ENCODE peak calls at places on chromosomes 1 and 21, in four cellular contexts. U is neuronal stem cell; X is naive thymus-derived CD4-positive, alpha-beta T cell; P is heart left ventricle. I is an unnamed sample. For H3K9me3, the result is how much of the 10 kb centered on the place peaks cover.

GRCh38 chr1:98203461-98203860 is 282.6 kb upstream of the DPYD start:
- DNase-seq in U (no peak), X (no peak), P (no peak), I (no peak)

GRCh38 chr1:59150537-59151386 is 146.1 kb upstream of the FGGY start:
- DNase-seq in U (no peak), X (no peak), P (peak), I (no peak)

GRCh38 chr1:91827094-91828006 is 58.6 kb downstream of the TGFBR3 start:
- DNase-seq in U (no peak), X (no peak), P (peak), I (no peak)

GRCh38 chr1:201359031-201359872 is 18.2 kb downstream of the TNNT2 start:
- DNase-seq in U (no peak), X (no peak), P (no peak), I (no peak)

GRCh38 chr1:38803647-38804046 is 55.9 kb downstream of the RRAGC start:
- DNase-seq in U (no peak), X (no peak), P (no peak), I (no peak)

GRCh38 chr1:44640178-44640865 is 34.0 kb downstream of the TMEM53 start:
- DNase-seq in U (no peak), X (no peak), P (peak), I (no peak)

GRCh38 chr21:44521301-44521927 is 18.6 kb downstream of the KRTAP10-1 start:
- DNase-seq in U (no peak), X (no peak), P (no peak), I (no peak)

GRCh38 chr1:165073402-165074007 is 283.0 kb downstream of the LMX1A start:
- DNase-seq in U (peak), X (no peak), P (no peak), I (no peak)

GRCh38 chr21:26958792-26959191 is 8.1 kb downstream of the ADAMTS5 start:
- DNase-seq in U (no peak), X (no peak), P (peak), I (no peak)

DNA sequence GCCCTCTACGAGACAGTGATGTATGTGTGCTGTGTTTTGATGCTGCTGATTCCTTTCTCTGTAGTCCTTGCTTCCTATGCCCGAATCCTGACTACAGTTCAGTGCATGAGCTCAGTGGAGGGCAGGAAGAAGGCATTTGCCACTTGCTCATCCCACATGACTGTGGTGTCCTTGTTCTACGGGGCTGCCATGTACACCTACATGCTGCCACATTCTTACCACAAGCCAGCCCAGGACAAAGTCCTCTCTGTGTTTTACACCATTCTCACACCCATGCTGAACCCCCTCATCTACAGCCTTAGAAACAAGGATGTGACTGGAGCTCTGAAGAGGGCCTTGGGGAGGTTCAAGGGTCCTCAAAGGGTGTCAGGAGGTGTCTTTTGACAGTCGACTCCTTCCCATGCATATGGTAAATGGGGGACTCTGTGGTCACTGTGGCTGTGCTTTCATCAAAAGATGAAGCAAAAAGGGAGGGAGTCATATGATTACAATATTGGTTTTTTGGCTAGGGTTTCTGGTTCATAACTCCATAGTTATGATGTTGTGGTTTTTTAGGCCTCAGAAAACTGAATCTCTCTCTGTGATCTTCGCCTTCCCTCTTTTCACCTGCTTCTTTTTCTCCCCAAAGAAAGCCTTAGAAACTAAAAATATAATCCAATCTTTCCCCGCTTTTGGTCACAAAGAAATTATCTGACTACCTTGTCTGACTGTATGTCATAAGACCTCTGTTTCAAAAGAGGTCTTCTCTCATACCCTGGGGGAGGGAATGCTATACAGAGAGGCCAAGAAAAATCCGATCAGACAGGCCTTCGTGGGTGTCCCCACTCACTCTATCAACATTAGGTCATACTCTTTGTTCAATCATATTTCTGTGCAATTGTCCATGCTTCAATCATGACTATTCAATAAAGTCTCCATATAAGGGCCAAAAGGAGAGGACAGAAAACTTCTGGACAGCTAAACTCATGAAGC is 4.2 kb downstream of the OR2T1 start:
- DNase-seq in U (no peak), X (no peak), P (no peak), I (no peak)
- H3K9me3 ChIP-seq in U (under half), X (under half), P (under half), I (under half)

GRCh38 chr1:34113887-34114286 is 51.1 kb downstream of the CSMD2 start:
- DNase-seq in U (peak), X (no peak), P (no peak), I (no peak)

GRCh38 chr1:34113362-34113761 is 51.7 kb downstream of the CSMD2 start:
- DNase-seq in U (no peak), X (no peak), P (no peak), I (no peak)

GRCh38 chr1:34115233-34115632 is 49.8 kb downstream of the CSMD2 start:
- DNase-seq in U (no peak), X (no peak), P (no peak), I (no peak)
- H3K9me3 ChIP-seq in U (under half), X (under half), P (under half), I (under half)

DNA sequence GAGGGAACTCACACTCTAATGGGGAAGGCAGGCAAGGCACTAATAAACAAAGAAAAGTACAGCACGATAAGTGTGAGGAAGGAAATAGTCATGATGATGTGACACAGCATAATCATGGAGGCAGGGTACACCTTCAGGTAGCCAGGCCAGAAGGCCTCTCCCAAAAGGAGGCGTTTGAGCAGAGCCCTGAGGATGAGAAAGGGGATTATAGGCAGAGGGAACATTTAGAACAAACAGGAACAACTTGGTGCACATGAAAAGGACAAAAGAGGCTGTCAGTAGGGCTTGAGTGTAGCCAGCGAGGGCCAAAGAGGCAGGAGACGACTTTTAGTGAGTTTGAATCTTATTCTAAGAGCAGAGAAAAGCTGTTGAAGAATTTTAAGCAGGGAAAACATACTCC is 33.4 kb upstream of the CRNN start:
- DNase-seq in U (no peak), X (no peak), P (no peak), I (no peak)
- H3K9me3 ChIP-seq in U (under half), X (under half), P (under half), I (under half)

GRCh38 chr1:5497471-5497870 is 494.8 kb downstream of the NPHP4 start:
- DNase-seq in U (no peak), X (no peak), P (no peak), I (no peak)
- H3K9me3 ChIP-seq in U (under half), X (under half), P (under half), I (under half)

I was measured in T-helper 17 cell.